ENCODE peak calls at places on chromosome 19, in ten cellular contexts. Z, A, X, T, L, O, J, U, G and H are unnamed samples.
A peak's percentile ranks its signal among the peaks of the same experiment; 100 is the strongest.

GRCh38 chr19:55931936-55932386 is at the start of gene NLRP13:
- DNase-seq in Z (no peak), A (no peak), X (no peak), T (no peak), L (no peak), O (no peak), J (no peak), U (no peak), G (no peak), H (no peak)

GRCh38 chr19:18763674-18764590 is 27.2 kb downstream of the COMP start:
- DNase-seq in Z (no peak), A (no peak), X (no peak), T (peak; percentile 82), L (peak; percentile 88), O (no peak), J (no peak), U (peak; percentile 81), G (no peak), H (no peak)

GRCh38 chr19:10797541-10798256 is 38.3 kb downstream of the TMED1 start:
- DNase-seq in Z (no peak), A (no peak), X (no peak), T (no peak), L (no peak), O (no peak), J (peak; percentile 46), U (no peak), G (no peak), H (no peak)

GRCh38 chr19:5711025-5711424 is 8.9 kb downstream of the LONP1 start:
- DNase-seq in Z (no peak), A (no peak), X (no peak), T (no peak), L (no peak), O (no peak), J (no peak), U (no peak), G (no peak), H (no peak)

GRCh38 chr19:49468199-49468598 is 5.8 kb upstream of the FLT3LG start:
- DNase-seq in Z (no peak), A (no peak), X (no peak), T (no peak), L (peak; percentile 76), O (no peak), J (no peak), U (no peak), G (no peak), H (no peak)

GRCh38 chr19:10009269-10009665 is 1.0 kb downstream of the COL5A3 start:
- DNase-seq in Z (peak; percentile 29), A (peak; percentile 67), X (peak; percentile 85), T (peak; percentile 27), L (peak; percentile 27), O (peak; percentile 61), J (peak; percentile 41), U (peak; percentile 69), G (peak; percentile 49), H (no peak)

GRCh38 chr19:41265376-41266153 is 1.4 kb downstream of the HNRNPUL1 start:
- DNase-seq in Z (no peak), A (no peak), X (no peak), T (peak; percentile 12), L (no peak), O (peak; percentile 38), J (no peak), U (no peak), G (no peak), H (peak; percentile 10)

GRCh38 chr19:33465371-33465770 is 56.2 kb downstream of the PEPD start:
- DNase-seq in Z (no peak), A (no peak), X (no peak), T (no peak), L (no peak), O (no peak), J (no peak), U (no peak), G (no peak), H (no peak)

GRCh38 chr19:20278342-20278741 is 111.3 kb downstream of the ZNF486 start:
- DNase-seq in Z (no peak), A (no peak), X (no peak), T (no peak), L (peak; percentile 28), O (no peak), J (no peak), U (no peak), G (no peak), H (no peak)

GRCh38 chr19:38070573-38070972 is 153.4 kb downstream of the DPF1 start:
- DNase-seq in Z (no peak), A (no peak), X (peak; percentile 43), T (peak; percentile 70), L (no peak), O (no peak), J (no peak), U (no peak), G (no peak), H (no peak)

GRCh38 chr19:30073152-30074000 is 131.3 kb downstream of the URI1 start:
- DNase-seq in Z (no peak), A (no peak), X (no peak), T (no peak), L (no peak), O (no peak), J (no peak), U (peak; percentile 48), G (no peak), H (no peak)

GRCh38 chr19:40398417-40399056 is 8.6 kb upstream of the HIPK4 start:
- DNase-seq in Z (peak; percentile 82), A (no peak), X (no peak), T (no peak), L (peak; percentile 82), O (peak; percentile 78), J (peak; percentile 58), U (peak; percentile 84), G (no peak), H (no peak)

GRCh38 chr19:51490676-51491075 is 10.9 kb downstream of the SIGLEC12 start:
- DNase-seq in Z (no peak), A (no peak), X (no peak), T (no peak), L (no peak), O (no peak), J (no peak), U (no peak), G (no peak), H (no peak)

GRCh38 chr19:3370214-3370720 is 3.9 kb downstream of the NFIC start:
- DNase-seq in Z (no peak), A (no peak), X (no peak), T (no peak), L (no peak), O (no peak), J (no peak), U (no peak), G (no peak), H (no peak)
- H3K27ac ChIP-seq in Z (no peak overlapping the region), A (peak overlapping the region; percentile 100), X (peak overlapping the region; percentile 68), T (no peak overlapping the region), L (peak overlapping the region; percentile 99), O (peak overlapping the region; percentile 81), J (no peak overlapping the region), U (peak overlapping the region; percentile 93), G (peak overlapping the region; percentile 100), H (no peak overlapping the region)

GRCh38 chr19:485122-485521 is 11.2 kb upstream of the MADCAM1 start:
- DNase-seq in Z (no peak), A (no peak), X (no peak), T (no peak), L (no peak), O (no peak), J (no peak), U (peak; percentile 62), G (no peak), H (no peak)

GRCh38 chr19:484494-484893 is 11.8 kb upstream of the MADCAM1 start:
- DNase-seq in Z (no peak), A (no peak), X (no peak), T (no peak), L (no peak), O (no peak), J (no peak), U (peak; percentile 58), G (no peak), H (no peak)

GRCh38 chr19:483332-484072 is 12.8 kb upstream of the MADCAM1 start:
- DNase-seq in Z (no peak), A (no peak), X (no peak), T (no peak), L (no peak), O (no peak), J (no peak), U (peak; percentile 52), G (no peak), H (no peak)

GRCh38 chr19:488505-489417 is 7.5 kb upstream of the MADCAM1 start:
- DNase-seq in Z (no peak), A (peak; percentile 87), X (peak; percentile 77), T (peak; percentile 88), L (peak; percentile 89), O (peak; percentile 94), J (peak; percentile 95), U (peak; percentile 99), G (peak; percentile 94), H (peak; percentile 97)

GRCh38 chr19:485583-486236 is 10.6 kb upstream of the MADCAM1 start:
- DNase-seq in Z (no peak), A (peak; percentile 29), X (no peak), T (no peak), L (peak; percentile 75), O (no peak), J (no peak), U (peak; percentile 61), G (peak; percentile 67), H (no peak)
- H3K27ac ChIP-seq in Z (no peak overlapping the region), A (peak overlapping the region; percentile 69), X (peak overlapping the region; percentile 39), T (no peak overlapping the region), L (peak overlapping the region; percentile 82), O (no peak overlapping the region), J (no peak overlapping the region), U (no peak overlapping the region), G (no peak overlapping the region), H (no peak overlapping the region)

GRCh38 chr19:43983544-43983911 is 460 bp upstream of the ZNF155 start:
- DNase-seq in Z (no peak), A (no peak), X (no peak), T (no peak), L (no peak), O (no peak), J (no peak), U (no peak), G (no peak), H (no peak)

GRCh38 chr19:43984687-43985000 is 656 bp downstream of the ZNF155 start:
- DNase-seq in Z (no peak), A (no peak), X (no peak), T (no peak), L (no peak), O (peak; percentile 25), J (no peak), U (no peak), G (peak; percentile 29), H (no peak)

GRCh38 chr19:43983912-43984686 is at the start of gene ZNF155:
- DNase-seq in Z (peak; percentile 95), A (peak; percentile 87), X (peak; percentile 91), T (peak; percentile 92), L (peak; percentile 91), O (peak; percentile 93), J (peak; percentile 69), U (peak; percentile 92), G (peak; percentile 92), H (peak; percentile 74)
- H3K27ac ChIP-seq in Z (no peak within 1 kb of the TSS), A (peak within 1 kb of the TSS; percentile 85), X (peak within 1 kb of the TSS; percentile 39), T (no peak within 1 kb of the TSS), L (peak within 1 kb of the TSS; percentile 91), O (no peak within 1 kb of the TSS), J (peak within 1 kb of the TSS; percentile 79), U (peak within 1 kb of the TSS; percentile 64), G (peak within 1 kb of the TSS; percentile 82), H (no peak within 1 kb of the TSS)

DNA sequence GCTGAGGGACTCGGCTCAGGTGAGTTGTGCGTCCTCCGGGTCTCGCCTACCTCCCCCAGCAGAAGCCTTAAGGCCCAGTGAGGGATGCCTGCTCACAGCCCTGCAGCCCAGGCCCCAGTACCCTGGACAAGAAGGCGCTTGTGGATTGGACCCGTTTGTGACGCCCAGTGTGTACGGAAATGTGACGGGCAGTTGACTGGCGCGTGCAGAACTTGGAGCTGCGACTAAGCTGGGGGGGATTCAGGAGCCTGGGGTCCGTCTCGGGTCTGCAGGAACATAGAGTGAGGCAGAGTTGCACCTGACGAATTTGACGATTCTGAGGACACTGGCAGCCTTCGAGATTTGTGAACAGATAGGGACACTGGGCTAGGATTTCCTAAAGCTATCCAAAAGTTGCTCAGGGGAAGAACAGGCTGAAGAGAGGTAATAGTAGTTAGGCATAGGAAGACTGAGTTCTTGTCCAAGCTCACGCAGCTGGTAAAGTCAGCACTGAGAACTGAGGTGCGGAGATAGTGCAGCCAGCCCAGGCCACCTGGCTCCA is 519 bp downstream of the ZNF551 start:
- DNase-seq in Z (no peak), A (no peak), X (no peak), T (no peak), L (no peak), O (no peak), J (no peak), U (no peak), G (no peak), H (no peak)
- H3K27ac ChIP-seq in Z (no peak overlapping the region), A (peak overlapping the region; percentile 31), X (peak overlapping the region; percentile 11), T (peak overlapping the region; percentile 35), L (no peak overlapping the region), O (no peak overlapping the region), J (peak overlapping the region; percentile 80), U (peak overlapping the region; percentile 63), G (peak overlapping the region; percentile 40), H (no peak overlapping the region)